ENCODE peak calls at places on chromosomes 6 and 20, in eight cellular contexts. J, V, X, S, M, T, A and N are unnamed samples.
A peak's percentile ranks its signal among the peaks of the same experiment; 100 is the strongest.

GRCh38 chr6:7730852-7731251 is 5.0 kb downstream of the BMP6 start:
- DNase-seq in J (no peak), V (no peak), X (no peak), S (no peak), M (peak; percentile 60), T (no peak), A (no peak), N (no peak)

GRCh38 chr6:56246941-56247653 is at the start of gene COL21A1:
- DNase-seq in J (no peak), V (no peak), X (peak; percentile 70), S (no peak), M (no peak), T (peak; percentile 59), A (peak; percentile 17), N (peak; percentile 69)

GRCh38 chr6:142878407-142878806 is 66.6 kb downstream of the HIVEP2 start:
- DNase-seq in J (no peak), V (no peak), X (no peak), S (no peak), M (no peak), T (no peak), A (no peak), N (no peak)

GRCh38 chr20:39800548-39800947 is 838.4 kb downstream of the DHX35 start:
- DNase-seq in J (no peak), V (no peak), X (peak; percentile 25), S (no peak), M (peak; percentile 6), T (no peak), A (no peak), N (no peak)

GRCh38 chr20:37584238-37584807 is 56.6 kb upstream of the BLCAP start:
- DNase-seq in J (no peak), V (no peak), X (no peak), S (no peak), M (no peak), T (no peak), A (no peak), N (no peak)

GRCh38 chr6:35727206-35727934 is 9.5 kb upstream of the ARMC12 start:
- DNase-seq in J (no peak), V (no peak), X (peak; percentile 97), S (no peak), M (peak; percentile 92), T (peak; percentile 87), A (peak; percentile 88), N (peak; percentile 93)

GRCh38 chr6:18400831-18401446 is 13.8 kb downstream of the RNF144B start:
- DNase-seq in J (no peak), V (no peak), X (no peak), S (no peak), M (no peak), T (no peak), A (no peak), N (no peak)

GRCh38 chr6:64874776-64875175 is 832.2 kb downstream of the EYS start:
- DNase-seq in J (no peak), V (no peak), X (no peak), S (no peak), M (no peak), T (no peak), A (no peak), N (no peak)

GRCh38 chr6:169654590-169655391 is 47.0 kb downstream of the WDR27 start:
- DNase-seq in J (peak; percentile 65), V (peak; percentile 77), X (peak; percentile 73), S (peak; percentile 81), M (peak; percentile 74), T (no peak), A (peak; percentile 84), N (no peak)

GRCh38 chr6:5466459-5466858 is 205.1 kb downstream of the FARS2 start:
- DNase-seq in J (no peak), V (no peak), X (no peak), S (no peak), M (peak; percentile 76), T (no peak), A (no peak), N (no peak)

GRCh38 chr6:70166088-70166958 is 136.6 kb downstream of the COL9A1 start:
- DNase-seq in J (no peak), V (no peak), X (no peak), S (peak; percentile 1), M (peak; percentile 13), T (peak; percentile 58), A (peak; percentile 29), N (peak; percentile 79)

GRCh38 chr20:13708234-13708633 is 69.5 kb upstream of the TASP1 start:
- DNase-seq in J (no peak), V (no peak), X (no peak), S (no peak), M (peak; percentile 1), T (no peak), A (no peak), N (no peak)

GRCh38 chr6:43376551-43376981 is 7.1 kb upstream of the ZNF318 start:
- DNase-seq in J (no peak), V (no peak), X (no peak), S (no peak), M (no peak), T (no peak), A (no peak), N (no peak)

GRCh38 chr20:31956556-31957220 is 4.8 kb upstream of the PDRG1 start:
- DNase-seq in J (no peak), V (no peak), X (no peak), S (no peak), M (no peak), T (no peak), A (no peak), N (no peak)

GRCh38 chr6:75275067-75275466 is 9.5 kb downstream of the TMEM30A start:
- DNase-seq in J (no peak), V (no peak), X (no peak), S (no peak), M (peak; percentile 85), T (no peak), A (no peak), N (no peak)

GRCh38 chr6:14966902-14967711 is 278.8 kb upstream of the JARID2 start:
- DNase-seq in J (no peak), V (no peak), X (no peak), S (no peak), M (no peak), T (no peak), A (no peak), N (no peak)

GRCh38 chr6:40721252-40721936 is 134.2 kb upstream of the LRFN2 start:
- DNase-seq in J (no peak), V (no peak), X (no peak), S (no peak), M (no peak), T (no peak), A (no peak), N (no peak)

GRCh38 chr6:40719671-40720374 is 132.7 kb upstream of the LRFN2 start:
- DNase-seq in J (no peak), V (no peak), X (no peak), S (no peak), M (peak; percentile 45), T (no peak), A (no peak), N (peak; percentile 55)

GRCh38 chr6:40722081-40722480 is 134.9 kb upstream of the LRFN2 start:
- DNase-seq in J (no peak), V (no peak), X (no peak), S (no peak), M (no peak), T (no peak), A (no peak), N (peak; percentile 43)

GRCh38 chr6:40718401-40718800 is 131.2 kb upstream of the LRFN2 start:
- DNase-seq in J (no peak), V (no peak), X (no peak), S (no peak), M (no peak), T (no peak), A (no peak), N (no peak)

GRCh38 chr6:40720375-40720748 is 133.2 kb upstream of the LRFN2 start:
- DNase-seq in J (no peak), V (no peak), X (no peak), S (no peak), M (no peak), T (no peak), A (no peak), N (no peak)
- H3K4me3 ChIP-seq in J (no peak overlapping the region), V (no peak overlapping the region), X (no peak overlapping the region), S (no peak overlapping the region), M (no peak overlapping the region), T (no peak overlapping the region), A (no peak overlapping the region), N (no peak overlapping the region)

GRCh38 chr20:4951299-4951698 is 50.0 kb downstream of the SLC23A2 start:
- DNase-seq in J (no peak), V (no peak), X (peak; percentile 63), S (no peak), M (peak; percentile 74), T (no peak), A (no peak), N (peak; percentile 57)
- H3K4me3 ChIP-seq in J (no peak overlapping the region), V (no peak overlapping the region), X (no peak overlapping the region), S (no peak overlapping the region), M (no peak overlapping the region), T (no peak overlapping the region), A (no peak overlapping the region), N (no peak overlapping the region)

GRCh38 chr6:106648651-106649308 is 19.4 kb downstream of the QRSL1 start:
- DNase-seq in J (no peak), V (no peak), X (no peak), S (no peak), M (no peak), T (no peak), A (no peak), N (no peak)
- H3K4me3 ChIP-seq in J (no peak overlapping the region), V (no peak overlapping the region), X (no peak overlapping the region), S (no peak overlapping the region), M (no peak overlapping the region), T (no peak overlapping the region), A (no peak overlapping the region), N (no peak overlapping the region)

GRCh38 chr6:80523531-80523970 is 417.1 kb downstream of the BCKDHB start:
- DNase-seq in J (no peak), V (no peak), X (peak; percentile 13), S (no peak), M (no peak), T (no peak), A (no peak), N (peak; percentile 49)

GRCh38 chr6:80520195-80520594 is 413.7 kb downstream of the BCKDHB start:
- DNase-seq in J (no peak), V (no peak), X (no peak), S (no peak), M (no peak), T (no peak), A (no peak), N (no peak)

GRCh38 chr6:80527552-80528052 is 421.1 kb downstream of the BCKDHB start:
- DNase-seq in J (no peak), V (no peak), X (no peak), S (no peak), M (no peak), T (no peak), A (no peak), N (peak; percentile 41)

GRCh38 chr6:80522556-80522955 is 416.1 kb downstream of the BCKDHB start:
- DNase-seq in J (no peak), V (no peak), X (no peak), S (no peak), M (no peak), T (no peak), A (no peak), N (no peak)

GRCh38 chr6:80523029-80523428 is 416.6 kb downstream of the BCKDHB start:
- DNase-seq in J (no peak), V (no peak), X (no peak), S (no peak), M (no peak), T (no peak), A (no peak), N (no peak)
- H3K4me3 ChIP-seq in J (no peak overlapping the region), V (no peak overlapping the region), X (no peak overlapping the region), S (no peak overlapping the region), M (no peak overlapping the region), T (no peak overlapping the region), A (no peak overlapping the region), N (no peak overlapping the region)